ENCODE peak calls at places on chromosomes 3 and 15, in seven cellular contexts. One of them, this sample, is unnamed.
A peak's percentile ranks its signal among the peaks of the same experiment; 100 is the strongest.

GRCh38 chr3:14366233-14366632 is 36.2 kb upstream of the SLC6A6 start:
- DNase-seq in GM04503: no peak
- DNase-seq in H54: no peak
- DNase-seq in hippocampal formation: no peak
- DNase-seq in fibroblast of lung: no peak
- DNase-seq in NCI-H2081: no peak
- DNase-seq in kidney tubule cell: no peak
- DNase-seq in this sample: no peak

GRCh38 chr3:47780727-47781325 is 867 bp downstream of the SMARCC1 start:
- DNase-seq in H54: no peak
- DNase-seq in NCI-H2081: no peak
- DNase-seq in hippocampal formation: peak; percentile 43
- DNase-seq in kidney tubule cell: peak; percentile 72
- DNase-seq in GM04503: no peak
- DNase-seq in fibroblast of lung: peak; percentile 36
- DNase-seq in this sample: no peak

GRCh38 chr3:58120075-58120812 is 90.5 kb downstream of the DNASE1L3 start:
- DNase-seq in kidney tubule cell: no peak
- DNase-seq in NCI-H2081: no peak
- DNase-seq in H54: no peak
- DNase-seq in GM04503: no peak
- DNase-seq in fibroblast of lung: peak; percentile 53
- DNase-seq in hippocampal formation: no peak
- DNase-seq in this sample: no peak

GRCh38 chr15:70318996-70319465 is 221.3 kb upstream of the TLE3 start:
- DNase-seq in kidney tubule cell: no peak
- DNase-seq in hippocampal formation: no peak
- DNase-seq in H54: no peak
- DNase-seq in GM04503: peak; percentile 77
- DNase-seq in fibroblast of lung: peak; percentile 84
- DNase-seq in NCI-H2081: no peak
- DNase-seq in this sample: no peak

GRCh38 chr3:63328386-63328785 is 50.3 kb downstream of the SYNPR start:
- DNase-seq in hippocampal formation: no peak
- DNase-seq in fibroblast of lung: peak; percentile 19
- DNase-seq in kidney tubule cell: peak; percentile 83
- DNase-seq in NCI-H2081: no peak
- DNase-seq in H54: no peak
- DNase-seq in GM04503: peak; percentile 31
- DNase-seq in this sample: no peak

GRCh38 chr3:151087648-151088047 is 2.2 kb downstream of the MED12L start:
- DNase-seq in NCI-H2081: peak; percentile 80
- DNase-seq in H54: no peak
- DNase-seq in hippocampal formation: no peak
- DNase-seq in fibroblast of lung: no peak
- DNase-seq in GM04503: no peak
- DNase-seq in kidney tubule cell: no peak
- DNase-seq in this sample: no peak

GRCh38 chr3:18122264-18122663 is 302.9 kb downstream of the SATB1 start:
- DNase-seq in kidney tubule cell: peak; percentile 88
- DNase-seq in NCI-H2081: no peak
- DNase-seq in hippocampal formation: no peak
- DNase-seq in H54: no peak
- DNase-seq in GM04503: no peak
- DNase-seq in fibroblast of lung: no peak
- DNase-seq in this sample: no peak

GRCh38 chr3:58474348-58474911 is 17.5 kb upstream of the KCTD6 start:
- DNase-seq in fibroblast of lung: no peak
- DNase-seq in NCI-H2081: no peak
- DNase-seq in GM04503: no peak
- DNase-seq in kidney tubule cell: no peak
- DNase-seq in hippocampal formation: no peak
- DNase-seq in H54: no peak
- DNase-seq in this sample: peak; percentile 66

GRCh38 chr3:138051946-138052802 is 42.2 kb downstream of the CLDN18 start:
- DNase-seq in GM04503: no peak
- DNase-seq in H54: no peak
- DNase-seq in NCI-H2081: peak; percentile 63
- DNase-seq in kidney tubule cell: peak; percentile 52
- DNase-seq in hippocampal formation: no peak
- DNase-seq in fibroblast of lung: peak; percentile 60
- DNase-seq in this sample: no peak

GRCh38 chr3:140395134-140396075 is 282.5 kb upstream of the TRIM42 start:
- DNase-seq in hippocampal formation: no peak
- DNase-seq in NCI-H2081: no peak
- DNase-seq in kidney tubule cell: no peak
- DNase-seq in fibroblast of lung: no peak
- DNase-seq in H54: no peak
- DNase-seq in GM04503: no peak
- DNase-seq in this sample: no peak

GRCh38 chr3:172717493-172718088 is 6.7 kb upstream of the NCEH1 start:
- DNase-seq in NCI-H2081: peak; percentile 29
- DNase-seq in H54: no peak
- DNase-seq in GM04503: no peak
- DNase-seq in kidney tubule cell: no peak
- DNase-seq in fibroblast of lung: no peak
- DNase-seq in hippocampal formation: no peak
- DNase-seq in this sample: no peak

GRCh38 chr15:71925145-71925544 is 114.8 kb downstream of the NR2E3 start:
- DNase-seq in GM04503: no peak
- DNase-seq in hippocampal formation: no peak
- DNase-seq in NCI-H2081: no peak
- DNase-seq in fibroblast of lung: no peak
- DNase-seq in H54: no peak
- DNase-seq in kidney tubule cell: no peak
- DNase-seq in this sample: no peak

GRCh38 chr15:71532994-71533393 is 277.4 kb upstream of the NR2E3 start:
- DNase-seq in hippocampal formation: no peak
- DNase-seq in H54: peak; percentile 6
- DNase-seq in fibroblast of lung: peak; percentile 53
- DNase-seq in GM04503: no peak
- DNase-seq in NCI-H2081: peak; percentile 31
- DNase-seq in kidney tubule cell: peak; percentile 43
- DNase-seq in this sample: no peak

GRCh38 chr3:106333911-106334618 is 465.3 kb upstream of the CBLB start:
- DNase-seq in fibroblast of lung: peak; percentile 68
- DNase-seq in NCI-H2081: no peak
- DNase-seq in GM04503: no peak
- DNase-seq in kidney tubule cell: peak; percentile 92
- DNase-seq in hippocampal formation: no peak
- DNase-seq in H54: no peak
- DNase-seq in this sample: no peak

GRCh38 chr15:50906954-50907865 is 1.3 kb upstream of the AP4E1 start:
- DNase-seq in kidney tubule cell: peak; percentile 77
- DNase-seq in GM04503: no peak
- DNase-seq in hippocampal formation: peak; percentile 6
- DNase-seq in NCI-H2081: no peak
- DNase-seq in fibroblast of lung: no peak
- DNase-seq in H54: no peak
- DNase-seq in this sample: no peak

GRCh38 chr3:57784089-57784735 is 28.1 kb downstream of the SLMAP start:
- DNase-seq in fibroblast of lung: no peak
- DNase-seq in H54: no peak
- DNase-seq in hippocampal formation: no peak
- DNase-seq in GM04503: no peak
- DNase-seq in NCI-H2081: no peak
- DNase-seq in kidney tubule cell: no peak
- DNase-seq in this sample: no peak

GRCh38 chr3:159232966-159233365 is 431.1 kb downstream of the MFSD1 start:
- DNase-seq in fibroblast of lung: no peak
- DNase-seq in GM04503: no peak
- DNase-seq in hippocampal formation: no peak
- DNase-seq in NCI-H2081: no peak
- DNase-seq in H54: no peak
- DNase-seq in kidney tubule cell: no peak
- DNase-seq in this sample: no peak

GRCh38 chr3:111311709-111312235 is 230.2 kb upstream of the CD96 start:
- DNase-seq in GM04503: no peak
- DNase-seq in H54: no peak
- DNase-seq in fibroblast of lung: no peak
- DNase-seq in hippocampal formation: no peak
- DNase-seq in NCI-H2081: no peak
- DNase-seq in kidney tubule cell: no peak
- DNase-seq in this sample: no peak

GRCh38 chr3:57160731-57161086 is 4.4 kb downstream of the IL17RD start:
- DNase-seq in fibroblast of lung: no peak
- DNase-seq in H54: no peak
- DNase-seq in NCI-H2081: no peak
- DNase-seq in GM04503: no peak
- DNase-seq in kidney tubule cell: no peak
- DNase-seq in hippocampal formation: no peak
- DNase-seq in this sample: no peak

GRCh38 chr3:115912372-115912771 is 289.1 kb downstream of the GAP43 start:
- DNase-seq in H54: no peak
- DNase-seq in fibroblast of lung: peak; percentile 65
- DNase-seq in NCI-H2081: no peak
- DNase-seq in GM04503: no peak
- DNase-seq in kidney tubule cell: peak; percentile 13
- DNase-seq in hippocampal formation: no peak
- DNase-seq in this sample: no peak

GRCh38 chr3:102736288-102736960 is 301.6 kb downstream of the ZPLD1 start:
- DNase-seq in H54: no peak
- DNase-seq in GM04503: no peak
- DNase-seq in kidney tubule cell: no peak
- DNase-seq in NCI-H2081: no peak
- DNase-seq in hippocampal formation: no peak
- DNase-seq in fibroblast of lung: no peak
- DNase-seq in this sample: no peak

GRCh38 chr15:52441846-52442245 is 86.8 kb downstream of the MYO5A start:
- DNase-seq in hippocampal formation: no peak
- DNase-seq in kidney tubule cell: no peak
- DNase-seq in GM04503: no peak
- DNase-seq in H54: no peak
- DNase-seq in fibroblast of lung: no peak
- DNase-seq in NCI-H2081: no peak
- DNase-seq in this sample: no peak

GRCh38 chr15:55778932-55779331 is 36.0 kb upstream of the PRTG start:
- DNase-seq in hippocampal formation: no peak
- DNase-seq in NCI-H2081: no peak
- DNase-seq in GM04503: no peak
- DNase-seq in kidney tubule cell: no peak
- DNase-seq in H54: no peak
- DNase-seq in fibroblast of lung: no peak
- DNase-seq in this sample: no peak

GRCh38 chr15:70936326-70936725 is 43.7 kb downstream of the LRRC49 start:
- DNase-seq in hippocampal formation: no peak
- DNase-seq in kidney tubule cell: no peak
- DNase-seq in H54: no peak
- DNase-seq in NCI-H2081: peak; percentile 60
- DNase-seq in fibroblast of lung: peak; percentile 32
- DNase-seq in GM04503: no peak
- DNase-seq in this sample: no peak

GRCh38 chr3:42052132-42052866 is 38.9 kb upstream of the TRAK1 start:
- DNase-seq in hippocampal formation: no peak
- DNase-seq in NCI-H2081: no peak
- DNase-seq in fibroblast of lung: peak; percentile 91
- DNase-seq in H54: no peak
- DNase-seq in kidney tubule cell: peak; percentile 39
- DNase-seq in GM04503: peak; percentile 76
- DNase-seq in this sample: no peak

GRCh38 chr3:34807611-34808010 is 831.7 kb upstream of the ARPP21 start:
- DNase-seq in hippocampal formation: no peak
- DNase-seq in NCI-H2081: no peak
- DNase-seq in GM04503: no peak
- DNase-seq in fibroblast of lung: no peak
- DNase-seq in kidney tubule cell: no peak
- DNase-seq in H54: no peak
- DNase-seq in this sample: no peak

GRCh38 chr15:48389701-48390143 is 58.5 kb downstream of the DUT start:
- DNase-seq in fibroblast of lung: peak; percentile 71
- DNase-seq in hippocampal formation: no peak
- DNase-seq in H54: no peak
- DNase-seq in GM04503: peak; percentile 65
- DNase-seq in NCI-H2081: no peak
- DNase-seq in kidney tubule cell: no peak
- DNase-seq in this sample: no peak

GRCh38 chr3:56321892-56322291 is 146.4 kb downstream of the ERC2 start:
- DNase-seq in fibroblast of lung: no peak
- DNase-seq in H54: no peak
- DNase-seq in NCI-H2081: no peak
- DNase-seq in hippocampal formation: no peak
- DNase-seq in kidney tubule cell: no peak
- DNase-seq in GM04503: no peak
- DNase-seq in this sample: no peak

GRCh38 chr15:77464129-77464865 is 43.6 kb downstream of the HMG20A start:
- DNase-seq in fibroblast of lung: no peak
- DNase-seq in H54: no peak
- DNase-seq in NCI-H2081: no peak
- DNase-seq in kidney tubule cell: peak; percentile 91
- DNase-seq in hippocampal formation: no peak
- DNase-seq in GM04503: no peak
- DNase-seq in this sample: no peak

GRCh38 chr3:46500631-46501377 is 3.0 kb downstream of the RTP3 start:
- DNase-seq in hippocampal formation: no peak
- DNase-seq in fibroblast of lung: peak; percentile 39
- DNase-seq in NCI-H2081: no peak
- DNase-seq in kidney tubule cell: no peak
- DNase-seq in GM04503: peak; percentile 65
- DNase-seq in H54: no peak
- DNase-seq in this sample: no peak

GRCh38 chr3:160564205-160564922 is 1.0 kb downstream of the KPNA4 start:
- DNase-seq in kidney tubule cell: no peak
- DNase-seq in NCI-H2081: peak; percentile 63
- DNase-seq in fibroblast of lung: peak; percentile 9
- DNase-seq in hippocampal formation: no peak
- DNase-seq in H54: peak; percentile 12
- DNase-seq in GM04503: no peak
- DNase-seq in this sample: no peak

GRCh38 chr3:242986-243706 is 46.6 kb downstream of the CHL1 start:
- DNase-seq in fibroblast of lung: peak; percentile 98
- DNase-seq in NCI-H2081: no peak
- DNase-seq in H54: no peak
- DNase-seq in kidney tubule cell: peak; percentile 97
- DNase-seq in GM04503: no peak
- DNase-seq in hippocampal formation: no peak
- DNase-seq in this sample: no peak

GRCh38 chr3:10337323-10338163 is 16.6 kb upstream of the SEC13 start:
- DNase-seq in kidney tubule cell: no peak
- DNase-seq in H54: no peak
- DNase-seq in NCI-H2081: no peak
- DNase-seq in hippocampal formation: no peak
- DNase-seq in GM04503: no peak
- DNase-seq in fibroblast of lung: no peak
- DNase-seq in this sample: no peak

GRCh38 chr3:147618636-147619035 is 209.5 kb downstream of the ZIC1 start:
- DNase-seq in kidney tubule cell: no peak
- DNase-seq in NCI-H2081: no peak
- DNase-seq in fibroblast of lung: no peak
- DNase-seq in GM04503: no peak
- DNase-seq in H54: no peak
- DNase-seq in hippocampal formation: no peak
- DNase-seq in this sample: no peak

GRCh38 chr3:71095511-71096305 is 487.8 kb downstream of the FOXP1 start:
- DNase-seq in kidney tubule cell: no peak
- DNase-seq in fibroblast of lung: peak; percentile 67
- DNase-seq in NCI-H2081: no peak
- DNase-seq in hippocampal formation: no peak
- DNase-seq in GM04503: no peak
- DNase-seq in H54: no peak
- DNase-seq in this sample: no peak

GRCh38 chr3:13932578-13933295 is 52.9 kb upstream of the WNT7A start:
- DNase-seq in hippocampal formation: no peak
- DNase-seq in kidney tubule cell: no peak
- DNase-seq in fibroblast of lung: no peak
- DNase-seq in GM04503: no peak
- DNase-seq in H54: no peak
- DNase-seq in NCI-H2081: no peak
- DNase-seq in this sample: no peak

GRCh38 chr3:108159128-108159527 is 63.1 kb downstream of the IFT57 start:
- DNase-seq in NCI-H2081: no peak
- DNase-seq in hippocampal formation: no peak
- DNase-seq in GM04503: no peak
- DNase-seq in fibroblast of lung: peak; percentile 17
- DNase-seq in H54: no peak
- DNase-seq in kidney tubule cell: peak; percentile 44
- DNase-seq in this sample: no peak

This sample was measured in SIG-M5.